ENCODE peak calls at places on chromosomes 16 and 17, in four cellular contexts. P is PC-3, G is GM23248, X is neural progenitor cell. W is an unnamed sample. For H3F3A and H4K20me1, the result is how much of the 10 kb centered on the place peaks cover.

GRCh38 chr16:86609115-86609514 is 30.8 kb downstream of the FOXL1 start:
- DNase-seq in P (no peak), G (peak), X (no peak), W (no peak)

GRCh38 chr17:27657620-27658019 is 26.6 kb downstream of the LGALS9 start:
- DNase-seq in P (peak), G (peak), X (peak), W (peak)

GRCh38 chr16:11100239-11100750 is 155.7 kb downstream of the SOCS1 start:
- DNase-seq in P (peak), G (peak), X (peak), W (no peak)

GRCh38 chr16:86578499-86579267 is at the start of gene FOXL1:
- DNase-seq in P (no peak), G (peak), X (peak), W (no peak)

GRCh38 chr17:79841369-79842135 is 2.3 kb upstream of the CBX4 start:
- DNase-seq in P (no peak), G (no peak), X (peak), W (no peak)

GRCh38 chr17:38572665-38573365 is 32.9 kb downstream of the SRCIN1 start:
- DNase-seq in P (peak), G (peak), X (peak), W (peak)

GRCh38 chr17:50806141-50806643 is 29.2 kb upstream of the WFIKKN2 start:
- DNase-seq in P (peak), G (no peak), X (peak), W (no peak)

GRCh38 chr16:57865746-57866528 is 63.6 kb upstream of the KIFC3 start:
- DNase-seq in P (peak), G (no peak), X (no peak), W (no peak)

GRCh38 chr16:85004587-85005205 is 6.6 kb downstream of the ZDHHC7 start:
- DNase-seq in P (peak), G (peak), X (no peak), W (no peak)

GRCh38 chr16:23398987-23399805 is 53.8 kb downstream of the COG7 start:
- DNase-seq in P (no peak), G (no peak), X (peak), W (no peak)

GRCh38 chr17:64171041-64171440 is 41.1 kb upstream of the ERN1 start:
- DNase-seq in P (peak), G (peak), X (no peak), W (no peak)

GRCh38 chr17:65523853-65524664 is 37.4 kb downstream of the AXIN2 start:
- DNase-seq in P (no peak), G (no peak), X (no peak), W (no peak)

GRCh38 chr17:48127371-48128051 is 19.9 kb downstream of the SNX11 start:
- DNase-seq in P (peak), G (peak), X (no peak), W (no peak)

GRCh38 chr17:72600934-72601333 is 480.1 kb downstream of the SOX9 start:
- DNase-seq in P (peak), G (peak), X (no peak), W (no peak)

GRCh38 chr16:1333149-1333812 is at the start of gene BAIAP3:
- DNase-seq in P (peak), G (peak), X (peak), W (no peak)

GRCh38 chr16:67967183-67967955 is 1.1 kb downstream of the SLC12A4 start:
- DNase-seq in P (peak), G (peak), X (no peak), W (peak)

GRCh38 chr16:79400462-79401149 is 199.9 kb downstream of the MAF start:
- DNase-seq in P (no peak), G (no peak), X (no peak), W (no peak)

GRCh38 chr17:45230787-45231480 is 9.2 kb downstream of the FMNL1 start:
- DNase-seq in P (peak), G (peak), X (no peak), W (no peak)

GRCh38 chr17:33284022-33284421 is 9.1 kb downstream of the ASIC2 start:
- DNase-seq in P (peak), G (peak), X (no peak), W (no peak)

GRCh38 chr17:19409066-19409465 is 2.0 kb upstream of the RNF112 start:
- DNase-seq in P (no peak), G (no peak), X (no peak), W (no peak)

GRCh38 chr16:35410438-35410837 is 1951.0 kb downstream of the TP53TG3F start:
- DNase-seq in P (no peak), G (no peak), X (no peak), W (no peak)

GRCh38 chr17:29136998-29137730 is 43.0 kb downstream of the MYO18A start:
- DNase-seq in P (peak), G (peak), X (no peak), W (no peak)

DNA sequence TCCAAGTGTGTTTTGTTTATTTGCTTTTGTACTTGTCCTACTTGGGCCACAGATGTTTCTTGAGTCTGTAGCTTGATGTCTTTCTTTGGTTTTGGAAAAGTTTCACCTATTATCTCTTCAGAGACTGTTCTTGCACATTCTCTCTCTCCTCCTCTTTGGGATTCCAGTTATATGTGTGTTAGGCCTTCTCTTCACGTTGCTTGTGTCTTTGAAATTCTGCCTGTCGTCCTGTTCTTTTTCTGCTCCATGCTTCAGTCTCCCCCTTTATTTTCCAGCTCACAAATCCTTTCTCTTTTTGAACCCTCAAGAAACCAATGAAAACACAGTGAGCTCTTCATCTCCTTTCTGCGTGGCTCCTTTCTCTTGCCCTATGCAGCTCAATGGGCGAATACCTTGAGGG is 7.9 kb downstream of the VPS35L start:
- DNase-seq in P (no peak), G (no peak), X (no peak), W (no peak)
- H3F3A ChIP-seq in P (under half), G (under half), X (under half), W (under half)

GRCh38 chr17:77116371-77116860 is 24.4 kb upstream of the SEC14L1 start:
- DNase-seq in P (peak), G (no peak), X (no peak), W (no peak)

GRCh38 chr17:77118251-77118928 is 22.4 kb upstream of the SEC14L1 start:
- DNase-seq in P (no peak), G (no peak), X (no peak), W (no peak)

GRCh38 chr17:77115510-77115909 is 25.3 kb upstream of the SEC14L1 start:
- DNase-seq in P (no peak), G (no peak), X (no peak), W (no peak)

GRCh38 chr17:77117415-77117814 is 23.4 kb upstream of the SEC14L1 start:
- DNase-seq in P (no peak), G (peak), X (no peak), W (no peak)

GRCh38 chr17:77115947-77116346 is 24.8 kb upstream of the SEC14L1 start:
- DNase-seq in P (no peak), G (no peak), X (no peak), W (no peak)
- H4K20me1 ChIP-seq in P (under half), G (under half), X (under half), W (under half)

GRCh38 chr16:73253922-73254480 is 206.1 kb upstream of the ZFHX3 start:
- DNase-seq in P (no peak), G (no peak), X (no peak), W (no peak)
- H3K4me2 ChIP-seq in P (no peak), G (no peak), X (no peak), W (no peak)

DNA sequence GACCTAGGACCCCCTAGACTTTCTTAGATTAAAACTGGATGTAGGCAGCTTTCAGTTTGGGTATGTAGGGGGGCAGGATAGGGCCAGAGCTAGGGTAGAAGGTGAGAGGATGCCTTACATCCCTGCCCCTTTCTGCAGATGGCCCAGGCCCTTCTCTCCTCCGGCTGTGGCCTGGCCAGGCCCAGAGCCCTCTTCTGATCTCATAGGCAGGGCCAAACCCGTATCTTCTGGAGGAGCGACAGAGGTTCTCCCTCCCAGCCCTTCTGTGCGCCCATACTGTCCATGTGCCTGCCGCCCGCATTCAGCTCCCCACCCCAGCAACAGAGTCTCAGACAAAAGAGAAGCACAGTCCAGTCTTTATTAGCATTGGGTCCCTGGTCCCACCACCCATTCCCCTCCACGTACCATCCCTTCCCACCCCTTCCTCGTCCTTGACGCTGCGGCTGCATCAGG is 2.0 kb upstream of the TSPOAP1 start:
- DNase-seq in P (no peak), G (no peak), X (no peak), W (no peak)
- H3F3A ChIP-seq in P (under half), G (under half), X (under half), W (half or more)

DNA sequence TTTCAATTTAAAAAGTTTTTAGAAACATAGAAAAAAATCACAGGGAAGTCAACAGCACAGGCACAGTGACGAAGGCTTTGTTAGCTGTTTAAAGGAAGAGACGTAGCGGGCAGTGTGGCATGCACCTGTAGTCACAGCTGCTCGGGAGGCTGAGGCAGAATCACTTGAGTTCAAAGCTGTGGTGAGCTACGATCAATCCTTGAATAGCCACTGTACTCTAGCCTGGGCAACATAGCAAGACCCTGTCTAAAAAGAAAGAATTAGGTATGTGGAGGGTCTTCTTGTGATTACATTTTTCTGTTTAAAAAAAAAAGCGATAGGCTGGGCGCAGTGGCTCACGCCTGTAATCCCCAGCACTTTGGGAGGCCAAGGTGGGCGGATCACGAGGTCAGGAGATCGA is 50.1 kb downstream of the FOXK2 start:
- DNase-seq in P (no peak), G (no peak), X (no peak), W (no peak)
- H4K20me1 ChIP-seq in P (under half), G (under half), X (half or more), W (under half)

DNA sequence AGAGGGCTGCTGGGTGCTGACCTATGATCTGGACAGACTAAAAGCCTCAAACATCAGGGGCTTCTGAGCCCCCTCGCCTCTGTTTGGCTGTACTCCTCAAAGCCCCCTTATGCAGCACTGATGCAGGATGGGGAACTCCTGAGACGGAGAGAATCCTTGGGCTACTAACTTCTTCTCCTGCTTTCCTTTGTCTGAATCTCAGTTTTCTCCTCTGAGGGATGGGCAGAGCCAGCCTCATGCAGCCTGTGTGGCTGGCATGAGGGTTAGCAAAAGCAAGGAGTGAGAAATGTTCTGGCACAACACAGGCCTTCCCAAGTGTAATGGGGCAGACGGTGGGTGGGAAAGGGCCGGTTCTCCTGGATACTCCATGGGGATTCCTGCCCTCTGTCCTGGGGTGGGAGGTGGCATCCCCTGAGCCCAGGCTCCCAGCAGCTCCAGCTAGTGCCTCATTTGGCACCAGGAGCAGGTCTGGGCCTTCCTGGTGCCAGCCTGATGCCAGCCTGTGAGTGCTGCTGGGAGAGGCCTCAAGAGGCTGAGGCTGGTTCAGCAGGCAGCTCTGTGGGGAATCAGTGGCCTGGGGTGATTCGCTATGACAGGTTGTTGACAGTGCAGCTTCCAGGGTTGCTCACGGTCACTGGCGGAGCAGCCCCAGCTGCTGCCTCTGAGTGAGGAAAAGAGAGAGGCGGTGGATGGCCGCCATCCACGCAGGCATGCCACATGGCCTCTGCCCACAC is 4.0 kb upstream of the BRD7 start:
- DNase-seq in P (peak), G (peak), X (no peak), W (no peak)
- H3K4me2 ChIP-seq in P (no peak), G (no peak), X (no peak), W (no peak)

GRCh38 chr17:4939554-4939803 is 367 bp downstream of the SLC25A11 start:
- DNase-seq in P (no peak), G (peak), X (no peak), W (no peak)
- H3F3A ChIP-seq in P (under half), G (under half), X (under half), W (under half)

GRCh38 chr16:63057342-63057741 is 1021.1 kb upstream of the CDH8 start:
- DNase-seq in P (no peak), G (no peak), X (no peak), W (no peak)
- H4K20me1 ChIP-seq in P (under half), G (under half), X (under half), W (under half)

DNA sequence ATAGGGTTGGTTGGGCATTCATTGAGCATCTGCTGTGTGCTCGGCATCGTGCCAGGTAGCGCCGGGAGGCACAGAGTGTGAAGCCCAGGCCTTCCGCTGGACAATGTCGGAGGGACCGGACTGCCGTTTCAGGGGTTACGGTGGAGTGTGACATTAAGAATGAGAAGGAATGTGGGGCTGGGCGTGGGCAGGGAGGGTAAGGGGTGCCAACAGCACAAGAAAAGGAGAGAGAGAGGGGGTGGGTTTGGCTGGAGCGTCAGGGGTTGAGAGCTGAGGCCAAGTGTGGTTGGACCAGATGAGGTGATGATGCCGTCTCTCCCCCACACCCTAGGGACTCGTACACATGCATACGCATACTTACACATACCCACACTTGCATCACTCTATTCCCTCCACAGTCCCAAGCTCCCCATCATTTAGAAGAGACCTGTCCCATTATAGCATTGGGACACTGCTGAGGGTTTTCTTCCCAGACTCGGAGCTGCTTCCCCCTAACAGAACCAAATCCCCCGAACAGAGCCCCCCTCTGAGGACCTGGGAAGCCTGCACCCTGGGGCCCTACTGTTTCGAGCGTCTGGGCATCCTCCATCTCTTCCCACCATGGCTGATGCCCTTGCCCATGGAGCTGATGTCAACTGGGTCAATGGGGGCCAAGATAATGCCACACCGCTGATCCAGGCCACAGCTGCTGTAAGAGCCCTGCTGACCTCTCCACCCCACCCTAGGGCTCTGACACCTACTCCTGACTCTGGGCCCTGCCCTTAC is 3.3 kb upstream of the KCTD11 start:
- DNase-seq in P (no peak), G (peak), X (no peak), W (no peak)
- H3K4me2 ChIP-seq in P (no peak), G (peak), X (no peak), W (no peak)

DNA sequence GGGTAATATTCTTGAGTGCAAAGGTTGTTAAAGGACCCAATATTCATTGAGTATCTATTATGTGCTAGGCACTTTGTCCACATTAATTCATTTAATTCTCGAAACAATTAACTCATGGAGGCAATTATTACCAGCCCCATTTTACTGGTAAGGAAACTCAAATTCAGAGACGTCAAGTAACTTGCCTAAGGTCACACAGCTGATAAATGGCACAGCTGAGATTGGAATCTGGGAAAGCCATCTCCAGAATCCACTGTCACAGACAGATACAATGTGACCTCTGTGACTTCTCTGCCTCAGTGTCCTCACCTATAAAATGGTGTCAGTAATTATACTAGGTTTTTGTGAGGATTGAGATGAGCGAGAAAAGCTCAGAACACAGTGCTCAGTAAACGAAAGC is 320.8 kb upstream of the ZFHX3 start:
- DNase-seq in P (no peak), G (no peak), X (no peak), W (no peak)
- H3F3A ChIP-seq in P (under half), G (under half), X (under half), W (under half)